ENCODE peak calls at places on chromosomes 6 and 20, in five cellular contexts. V is substantia nigra; Y is stimulated activated CD4-positive, alpha-beta T cell treated with anti-CD3 and anti-CD28 coated beads, Interleukin-12 subunit alpha, Interleukin-12 subunit beta, amount 100 ng/mL, for 4 hours; I is HT1080; M is psoas muscle. X is an unnamed sample.

GRCh38 chr6:48994811-48995210 is 468.2 kb downstream of the MMUT start:
- DNase-seq in V (no peak), Y (no peak), I (peak; percentile 13), M (no peak), X (no peak)

GRCh38 chr6:3001773-3002293 is 2.1 kb downstream of the NQO2 start:
- DNase-seq in V (no peak), Y (no peak), I (peak; percentile 72), M (no peak), X (no peak)

GRCh38 chr6:93418448-93419303 is 683 bp downstream of the EPHA7 start:
- DNase-seq in V (peak; percentile 32), Y (no peak), I (no peak), M (peak; percentile 20), X (peak; percentile 44)

GRCh38 chr6:167238694-167239467 is 52.2 kb upstream of the UNC93A start:
- DNase-seq in V (no peak), Y (no peak), I (no peak), M (no peak), X (no peak)

GRCh38 chr6:6224933-6225486 is 95.5 kb downstream of the F13A1 start:
- DNase-seq in V (no peak), Y (no peak), I (no peak), M (no peak), X (no peak)

GRCh38 chr6:148758492-148758891 is 11.7 kb downstream of the UST start:
- DNase-seq in V (peak; percentile 12), Y (no peak), I (no peak), M (no peak), X (no peak)

GRCh38 chr6:27495386-27496135 is 22.7 kb upstream of the ZNF184 start:
- DNase-seq in V (no peak), Y (peak; percentile 68), I (peak; percentile 96), M (peak; percentile 37), X (no peak)

GRCh38 chr20:53847843-53848185 is 222.6 kb downstream of the BCAS1 start:
- DNase-seq in V (no peak), Y (no peak), I (no peak), M (no peak), X (no peak)

GRCh38 chr6:1761472-1761871 is 151.8 kb downstream of the FOXC1 start:
- DNase-seq in V (no peak), Y (no peak), I (no peak), M (no peak), X (peak; percentile 4)

GRCh38 chr20:53743607-53744260 is 150.1 kb upstream of the ZNF217 start:
- DNase-seq in V (no peak), Y (no peak), I (no peak), M (no peak), X (no peak)

GRCh38 chr20:63829943-63830820 is 882 bp downstream of the ZBTB46 start:
- DNase-seq in V (no peak), Y (no peak), I (no peak), M (no peak), X (no peak)

GRCh38 chr20:31857861-31858835 is 12.2 kb downstream of the DUSP15 start:
- DNase-seq in V (no peak), Y (no peak), I (no peak), M (no peak), X (no peak)

GRCh38 chr20:15487682-15488081 is 1085.6 kb downstream of the KIF16B start:
- DNase-seq in V (no peak), Y (no peak), I (no peak), M (no peak), X (no peak)

GRCh38 chr20:24989162-24989561 is 3.4 kb downstream of the APMAP start:
- DNase-seq in V (no peak), Y (no peak), I (no peak), M (no peak), X (no peak)

GRCh38 chr20:16434087-16434664 is 139.1 kb downstream of the KIF16B start:
- DNase-seq in V (peak; percentile 21), Y (peak; percentile 40), I (peak; percentile 42), M (peak; percentile 24), X (peak; percentile 17)

GRCh38 chr6:41372526-41373366 is 37.3 kb downstream of the NCR2 start:
- DNase-seq in V (no peak), Y (no peak), I (no peak), M (no peak), X (no peak)

GRCh38 chr6:136763716-136764521 is 28.4 kb downstream of the MAP3K5 start:
- DNase-seq in V (no peak), Y (no peak), I (no peak), M (no peak), X (no peak)

GRCh38 chr20:20373046-20373706 is 5.3 kb downstream of the INSM1 start:
- DNase-seq in V (no peak), Y (no peak), I (peak; percentile 38), M (no peak), X (peak; percentile 61)

GRCh38 chr20:25319241-25320034 is 71.2 kb downstream of the ABHD12 start:
- DNase-seq in V (no peak), Y (no peak), I (no peak), M (no peak), X (no peak)

GRCh38 chr20:1934162-1934561 is 39.0 kb downstream of the SIRPA start:
- DNase-seq in V (no peak), Y (no peak), I (peak; percentile 32), M (no peak), X (no peak)

GRCh38 chr6:35059606-35060355 is 81.4 kb downstream of the TCP11 start:
- DNase-seq in V (peak; percentile 48), Y (no peak), I (no peak), M (no peak), X (no peak)

GRCh38 chr6:143504369-143504768 is 7.2 kb downstream of the FUCA2 start:
- DNase-seq in V (no peak), Y (no peak), I (no peak), M (no peak), X (no peak)

GRCh38 chr20:37415118-37416085 is 69.5 kb downstream of the SRC start:
- DNase-seq in V (no peak), Y (no peak), I (no peak), M (no peak), X (no peak)

GRCh38 chr6:77457720-77458349 is 5.5 kb downstream of the HTR1B start:
- DNase-seq in V (peak; percentile 56), Y (no peak), I (peak; percentile 80), M (peak; percentile 44), X (peak; percentile 6)

GRCh38 chr20:23080521-23080920 is 5.6 kb downstream of the CD93 start:
- DNase-seq in V (no peak), Y (no peak), I (no peak), M (no peak), X (no peak)

GRCh38 chr6:108200631-108201030 is 34.8 kb downstream of the NR2E1 start:
- DNase-seq in V (no peak), Y (no peak), I (peak; percentile 47), M (no peak), X (no peak)

GRCh38 chr6:7276199-7276524 is 36.8 kb downstream of the SSR1 start:
- DNase-seq in V (no peak), Y (no peak), I (no peak), M (no peak), X (no peak)

GRCh38 chr6:25181923-25182322 is 97.3 kb upstream of the CARMIL1 start:
- DNase-seq in V (no peak), Y (no peak), I (peak; percentile 75), M (no peak), X (no peak)

GRCh38 chr6:148629197-148629909 is 117.5 kb upstream of the UST start:
- DNase-seq in V (no peak), Y (no peak), I (no peak), M (no peak), X (no peak)

GRCh38 chr20:6562111-6562510 is 205.4 kb upstream of the BMP2 start:
- DNase-seq in V (no peak), Y (no peak), I (peak; percentile 41), M (no peak), X (no peak)

GRCh38 chr20:11716239-11716944 is 201.3 kb upstream of the BTBD3 start:
- DNase-seq in V (no peak), Y (no peak), I (peak; percentile 82), M (no peak), X (peak; percentile 22)

GRCh38 chr20:51695574-51696303 is 72.5 kb downstream of the ATP9A start:
- DNase-seq in V (no peak), Y (peak; percentile 3), I (peak; percentile 65), M (no peak), X (no peak)

X was measured in NCI-H1092.